ENCODE peak calls at places on chromosome 18, in five cellular contexts. G is keratinocyte, D is esophagus muscularis mucosa, Z is SJSA1, L is tibial artery. W is an unnamed sample. For H3K9me3, the result is how much of the 10 kb centered on the place peaks cover.

GRCh38 chr18:28541276-28541930 is 364.5 kb upstream of the CDH2 start:
- DNase-seq in G (no peak), D (no peak), Z (no peak), L (no peak), W (peak)

GRCh38 chr18:59063300-59063895 is 76.3 kb upstream of the SEC11C start:
- DNase-seq in G (no peak), D (no peak), Z (no peak), L (no peak), W (no peak)

GRCh38 chr18:46672062-46672970 is 15.3 kb upstream of the LOXHD1 start:
- DNase-seq in G (no peak), D (no peak), Z (no peak), L (no peak), W (no peak)

GRCh38 chr18:56083097-56083865 is 495.3 kb upstream of the TCF4 start:
- DNase-seq in G (no peak), D (no peak), Z (no peak), L (no peak), W (peak)

GRCh38 chr18:22985250-22985649 is 52.1 kb downstream of the RBBP8 start:
- DNase-seq in G (no peak), D (no peak), Z (no peak), L (no peak), W (no peak)

GRCh38 chr18:51032193-51032592 is 2.2 kb downstream of the SMAD4 start:
- DNase-seq in G (no peak), D (no peak), Z (no peak), L (no peak), W (no peak)

GRCh38 chr18:59990121-59990818 is 90.5 kb downstream of the PMAIP1 start:
- DNase-seq in G (no peak), D (no peak), Z (no peak), L (no peak), W (no peak)

GRCh38 chr18:57497372-57498294 is 62.5 kb downstream of the ONECUT2 start:
- DNase-seq in G (no peak), D (no peak), Z (no peak), L (no peak), W (no peak)

GRCh38 chr18:49189772-49190171 is 239.0 kb upstream of the SMAD7 start:
- DNase-seq in G (no peak), D (no peak), Z (peak), L (no peak), W (no peak)

GRCh38 chr18:74303936-74304335 is 11.7 kb upstream of the C18orf63 start:
- DNase-seq in G (no peak), D (peak), Z (peak), L (no peak), W (no peak)

GRCh38 chr18:811192-812122 is 585 bp downstream of the YES1 start:
- DNase-seq in G (no peak), D (no peak), Z (peak), L (peak), W (peak)

GRCh38 chr18:765764-766549 is 46.1 kb downstream of the YES1 start:
- DNase-seq in G (no peak), D (no peak), Z (no peak), L (no peak), W (no peak)

GRCh38 chr18:46345181-46345465 is 240.9 kb downstream of the HAUS1 start:
- DNase-seq in G (no peak), D (no peak), Z (no peak), L (no peak), W (no peak)

GRCh38 chr18:48481092-48481491 is 57.7 kb upstream of the CTIF start:
- DNase-seq in G (no peak), D (no peak), Z (no peak), L (no peak), W (no peak)

GRCh38 chr18:36127866-36128845 is 984 bp downstream of the SLC39A6 start:
- DNase-seq in G (no peak), D (no peak), Z (peak), L (peak), W (no peak)
- H3K27ac ChIP-seq in G (peak), D (peak), Z (no peak), L (peak), W (peak)

GRCh38 chr18:80056095-80056494 is 21.9 kb downstream of the RBFA start:
- DNase-seq in G (no peak), D (no peak), Z (no peak), L (no peak), W (no peak)
- H3K9me3 ChIP-seq in G (under half), D (under half), Z (under half), L (under half), W (half or more)

GRCh38 chr18:78984941-78985784 is 5.5 kb downstream of the SALL3 start:
- DNase-seq in G (no peak), D (no peak), Z (no peak), L (no peak), W (no peak)

GRCh38 chr18:78982186-78982585 is 2.6 kb downstream of the SALL3 start:
- DNase-seq in G (no peak), D (no peak), Z (no peak), L (no peak), W (no peak)

GRCh38 chr18:78983530-78983929 is 3.9 kb downstream of the SALL3 start:
- DNase-seq in G (no peak), D (no peak), Z (no peak), L (no peak), W (no peak)

GRCh38 chr18:78981652-78981955 is 2.0 kb downstream of the SALL3 start:
- DNase-seq in G (no peak), D (no peak), Z (no peak), L (no peak), W (no peak)

DNA sequence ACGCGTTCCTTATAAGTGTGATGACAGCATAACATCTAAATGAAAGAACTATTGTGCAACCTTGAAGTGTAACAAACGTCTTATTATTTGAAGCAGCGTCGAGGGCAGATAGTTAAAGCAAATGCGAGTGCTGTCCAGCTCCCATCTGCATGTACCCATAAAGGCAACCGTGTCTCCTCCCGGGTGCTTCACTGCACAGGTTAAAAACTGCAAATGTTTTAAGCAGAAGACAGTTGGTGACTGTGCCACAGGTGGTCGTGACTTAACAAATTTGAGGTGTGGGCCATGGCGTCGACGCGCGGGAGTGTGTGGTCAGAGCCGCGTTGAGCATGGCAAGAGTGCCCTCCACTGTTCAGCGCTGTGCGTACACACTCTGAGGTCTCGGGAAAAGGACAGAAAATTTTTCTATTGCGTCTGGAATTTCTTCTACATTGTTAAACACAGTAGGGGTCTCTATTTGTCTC is 6.4 kb downstream of the SALL3 start:
- DNase-seq in G (no peak), D (no peak), Z (no peak), L (no peak), W (no peak)
- H3K4me3 ChIP-seq in G (no peak), D (no peak), Z (no peak), L (no peak), W (no peak)

DNA sequence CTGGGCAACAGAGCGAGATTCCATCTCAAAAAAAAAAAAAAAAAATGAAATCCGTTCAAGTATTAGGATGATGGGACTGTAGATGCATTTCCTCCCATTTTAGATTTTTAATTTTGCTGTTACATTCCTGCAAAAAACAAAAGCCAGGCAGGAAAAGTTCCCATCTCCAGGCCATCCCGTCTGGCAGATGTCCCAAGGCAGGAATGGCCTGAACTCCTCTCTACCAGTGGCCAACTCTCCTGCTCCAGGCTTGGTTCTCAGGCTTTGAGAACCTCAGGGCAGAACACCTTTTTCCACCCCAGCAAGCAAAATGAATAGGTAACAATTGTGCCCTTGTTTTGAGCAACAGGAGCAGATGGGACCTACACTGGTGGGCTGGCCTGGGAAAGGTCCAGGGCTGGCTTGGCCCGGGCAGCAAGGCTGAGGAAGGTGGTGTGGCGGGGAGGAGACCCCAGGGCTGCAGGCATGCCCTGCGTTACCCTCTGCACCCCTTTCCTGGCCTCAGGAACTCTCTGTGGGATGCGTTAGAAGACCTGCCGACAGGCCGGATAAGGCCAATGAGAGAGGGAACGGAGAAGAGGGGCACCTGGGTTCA is 86.0 kb downstream of the FAM210A start:
- DNase-seq in G (no peak), D (no peak), Z (no peak), L (no peak), W (no peak)
- H3K27ac ChIP-seq in G (no peak), D (no peak), Z (no peak), L (no peak), W (peak)

GRCh38 chr18:34543356-34543755 is 166.7 kb upstream of the DTNA start:
- DNase-seq in G (no peak), D (no peak), Z (no peak), L (no peak), W (no peak)
- H3K9me3 ChIP-seq in G (under half), D (under half), Z (under half), L (under half), W (under half)

GRCh38 chr18:63979409-63979908 is 9.6 kb downstream of the SERPINB8 start:
- DNase-seq in G (no peak), D (no peak), Z (peak), L (peak), W (no peak)
- H3K4me3 ChIP-seq in G (no peak), D (peak), Z (peak), L (peak), W (peak)

GRCh38 chr18:9839211-9839610 is 46.6 kb upstream of the TXNDC2 start:
- DNase-seq in G (no peak), D (peak), Z (no peak), L (no peak), W (no peak)

GRCh38 chr18:9835796-9836195 is 50.0 kb upstream of the TXNDC2 start:
- DNase-seq in G (no peak), D (no peak), Z (no peak), L (no peak), W (no peak)

GRCh38 chr18:9839806-9840205 is 46.0 kb upstream of the TXNDC2 start:
- DNase-seq in G (no peak), D (peak), Z (no peak), L (no peak), W (no peak)

GRCh38 chr18:9835112-9835755 is 50.5 kb upstream of the TXNDC2 start:
- DNase-seq in G (no peak), D (no peak), Z (no peak), L (no peak), W (no peak)

DNA sequence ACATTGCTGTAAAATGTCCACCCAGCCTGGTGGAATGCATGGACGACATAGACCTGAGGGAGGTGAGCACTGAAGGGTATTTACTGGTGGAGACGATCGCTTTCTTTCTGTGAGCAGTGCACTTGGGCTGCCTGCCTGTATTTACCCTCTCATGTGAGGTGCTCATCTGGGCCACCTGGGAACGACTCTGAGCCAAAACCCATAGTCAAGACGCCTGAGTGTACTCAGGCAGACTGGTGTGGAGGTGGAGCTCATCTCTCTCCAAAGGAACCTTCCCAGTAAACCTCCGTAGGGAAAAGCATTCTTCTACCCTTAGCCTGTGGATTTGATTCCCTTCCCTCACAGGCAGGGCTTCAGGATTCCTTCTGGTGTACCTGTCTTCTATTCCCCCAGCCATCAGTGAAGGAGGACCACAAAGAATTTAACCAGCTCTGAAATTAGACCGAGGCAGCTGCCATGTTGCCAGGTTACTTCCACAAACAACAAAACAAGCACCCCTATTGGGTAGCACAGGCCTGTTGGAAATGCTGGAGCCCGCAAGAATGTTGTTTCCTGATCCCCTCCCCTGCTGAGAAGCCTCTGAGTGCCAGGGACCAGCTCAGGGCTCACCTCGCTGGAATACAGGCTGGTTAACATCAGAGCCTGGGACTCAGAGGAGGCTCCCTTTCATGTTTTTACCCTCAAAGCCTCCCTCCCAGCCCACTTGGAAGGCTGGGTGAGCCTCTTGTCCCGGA is 47.5 kb upstream of the TXNDC2 start:
- DNase-seq in G (no peak), D (peak), Z (no peak), L (no peak), W (no peak)
- H3K27ac ChIP-seq in G (peak), D (peak), Z (no peak), L (no peak), W (peak)